ENCODE peak calls at places on chromosomes 12 and 14, in ten cellular contexts. One of them, this sample, is unnamed.

GRCh38 chr12:56634837-56635538 is 4.9 kb upstream of the BAZ2A start:
- DNase-seq in bronchial epithelial cell: peak
- DNase-seq in A549: peak
- DNase-seq in progenitor cell of endocrine pancreas: peak
- DNase-seq in Calu3: peak
- DNase-seq in GM13976: peak
- DNase-seq in neural crest cell: peak
- DNase-seq in D721Med: no peak
- DNase-seq in kidney epithelial cell: no peak
- DNase-seq in left lung: peak
- DNase-seq in this sample: peak

GRCh38 chr12:88272456-88272855 is 130.3 kb downstream of the TMTC3 start:
- DNase-seq in bronchial epithelial cell: no peak
- DNase-seq in A549: no peak
- DNase-seq in progenitor cell of endocrine pancreas: no peak
- DNase-seq in Calu3: no peak
- DNase-seq in GM13976: no peak
- DNase-seq in neural crest cell: no peak
- DNase-seq in D721Med: no peak
- DNase-seq in kidney epithelial cell: no peak
- DNase-seq in left lung: no peak
- DNase-seq in this sample: no peak

GRCh38 chr12:25058619-25059018 is 109.7 kb upstream of the BCAT1 start:
- DNase-seq in bronchial epithelial cell: no peak
- DNase-seq in A549: no peak
- DNase-seq in progenitor cell of endocrine pancreas: no peak
- DNase-seq in Calu3: no peak
- DNase-seq in GM13976: no peak
- DNase-seq in neural crest cell: no peak
- DNase-seq in D721Med: no peak
- DNase-seq in kidney epithelial cell: no peak
- DNase-seq in left lung: no peak
- DNase-seq in this sample: no peak

GRCh38 chr12:27083861-27084271 is 1.5 kb upstream of the C12orf71 start:
- DNase-seq in bronchial epithelial cell: no peak
- DNase-seq in A549: no peak
- DNase-seq in progenitor cell of endocrine pancreas: no peak
- DNase-seq in Calu3: no peak
- DNase-seq in GM13976: no peak
- DNase-seq in neural crest cell: peak
- DNase-seq in D721Med: no peak
- DNase-seq in kidney epithelial cell: peak
- DNase-seq in left lung: no peak
- DNase-seq in this sample: no peak

GRCh38 chr14:90368946-90369721 is 27.7 kb upstream of the CALM1 start:
- DNase-seq in bronchial epithelial cell: peak
- DNase-seq in A549: peak
- DNase-seq in progenitor cell of endocrine pancreas: no peak
- DNase-seq in Calu3: no peak
- DNase-seq in GM13976: no peak
- DNase-seq in neural crest cell: no peak
- DNase-seq in D721Med: no peak
- DNase-seq in kidney epithelial cell: no peak
- DNase-seq in left lung: no peak
- DNase-seq in this sample: no peak

GRCh38 chr14:68977137-68977740 is 1.9 kb downstream of the ACTN1 start:
- DNase-seq in bronchial epithelial cell: no peak
- DNase-seq in A549: no peak
- DNase-seq in progenitor cell of endocrine pancreas: no peak
- DNase-seq in Calu3: no peak
- DNase-seq in GM13976: no peak
- DNase-seq in neural crest cell: no peak
- DNase-seq in D721Med: no peak
- DNase-seq in kidney epithelial cell: no peak
- DNase-seq in left lung: no peak
- DNase-seq in this sample: no peak

GRCh38 chr14:50333010-50333409 is 20.9 kb downstream of the DMAC2L start:
- DNase-seq in bronchial epithelial cell: peak
- DNase-seq in A549: no peak
- DNase-seq in progenitor cell of endocrine pancreas: no peak
- DNase-seq in Calu3: no peak
- DNase-seq in GM13976: no peak
- DNase-seq in neural crest cell: no peak
- DNase-seq in D721Med: no peak
- DNase-seq in kidney epithelial cell: no peak
- DNase-seq in left lung: no peak
- DNase-seq in this sample: no peak

GRCh38 chr12:57401165-57401564 is 29.7 kb downstream of the R3HDM2 start:
- DNase-seq in bronchial epithelial cell: no peak
- DNase-seq in A549: peak
- DNase-seq in progenitor cell of endocrine pancreas: no peak
- DNase-seq in Calu3: no peak
- DNase-seq in GM13976: no peak
- DNase-seq in neural crest cell: no peak
- DNase-seq in D721Med: no peak
- DNase-seq in kidney epithelial cell: no peak
- DNase-seq in left lung: no peak
- DNase-seq in this sample: no peak

DNA sequence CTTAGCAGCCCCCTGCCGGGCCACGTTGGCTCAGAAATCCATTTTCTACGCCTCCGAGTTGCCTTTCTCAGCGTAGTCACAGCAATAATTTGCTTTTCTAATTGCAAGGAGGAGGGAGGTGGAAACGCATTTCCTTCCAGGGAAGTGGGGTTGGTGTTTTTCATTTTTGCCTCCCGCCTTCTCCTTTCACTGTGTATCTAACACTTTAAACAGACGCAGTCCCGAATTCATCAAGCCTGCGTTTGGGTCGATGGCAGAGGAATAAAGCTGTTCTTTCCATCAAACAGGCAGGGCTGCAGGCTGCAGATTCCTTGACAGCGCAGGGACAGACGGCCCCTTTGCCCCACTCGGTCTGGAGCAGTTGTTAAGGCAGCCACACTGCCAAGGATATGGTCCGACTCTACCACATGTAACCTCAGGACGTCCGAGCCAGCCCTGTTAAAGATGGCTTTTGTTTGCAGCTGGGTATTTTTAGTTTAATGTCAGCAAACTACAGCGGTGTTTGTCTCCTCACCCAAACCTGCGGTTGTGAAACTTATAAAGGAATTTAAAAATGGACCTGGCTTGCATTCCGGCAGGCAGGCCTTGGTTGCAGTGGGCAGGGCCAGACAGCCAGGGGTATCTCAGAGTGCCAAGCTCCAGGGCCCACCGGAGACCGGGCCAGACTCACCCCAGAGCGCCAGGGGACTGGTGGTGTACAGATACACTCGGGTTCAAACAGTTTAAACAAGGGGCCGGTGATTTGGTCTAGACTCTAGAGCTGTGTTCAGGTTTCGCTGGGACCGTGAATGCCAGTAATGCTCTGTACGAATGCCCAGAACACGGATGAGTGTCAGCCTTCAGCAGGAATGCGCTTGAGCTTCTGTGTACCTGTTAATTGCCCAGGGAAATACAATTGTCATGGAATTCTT is 2.2 kb downstream of the CHST11 start:
- DNase-seq in bronchial epithelial cell: peak
- DNase-seq in A549: no peak
- DNase-seq in progenitor cell of endocrine pancreas: no peak
- DNase-seq in Calu3: no peak
- DNase-seq in GM13976: peak
- DNase-seq in neural crest cell: no peak
- DNase-seq in D721Med: no peak
- DNase-seq in kidney epithelial cell: no peak
- DNase-seq in left lung: no peak
- DNase-seq in this sample: no peak
- TF ChIP-seq CTCF in bronchial epithelial cell: no peak
- TF ChIP-seq CTCF in A549: no peak
- TF ChIP-seq CTCF in progenitor cell of endocrine pancreas: peak
- TF ChIP-seq CTCF in Calu3: no peak
- TF ChIP-seq CTCF in GM13976: no peak
- TF ChIP-seq CTCF in neural crest cell: no peak
- TF ChIP-seq CTCF in D721Med: no peak
- TF ChIP-seq CTCF in kidney epithelial cell: no peak
- TF ChIP-seq CTCF in left lung: no peak
- TF ChIP-seq CTCF in this sample: no peak

DNA sequence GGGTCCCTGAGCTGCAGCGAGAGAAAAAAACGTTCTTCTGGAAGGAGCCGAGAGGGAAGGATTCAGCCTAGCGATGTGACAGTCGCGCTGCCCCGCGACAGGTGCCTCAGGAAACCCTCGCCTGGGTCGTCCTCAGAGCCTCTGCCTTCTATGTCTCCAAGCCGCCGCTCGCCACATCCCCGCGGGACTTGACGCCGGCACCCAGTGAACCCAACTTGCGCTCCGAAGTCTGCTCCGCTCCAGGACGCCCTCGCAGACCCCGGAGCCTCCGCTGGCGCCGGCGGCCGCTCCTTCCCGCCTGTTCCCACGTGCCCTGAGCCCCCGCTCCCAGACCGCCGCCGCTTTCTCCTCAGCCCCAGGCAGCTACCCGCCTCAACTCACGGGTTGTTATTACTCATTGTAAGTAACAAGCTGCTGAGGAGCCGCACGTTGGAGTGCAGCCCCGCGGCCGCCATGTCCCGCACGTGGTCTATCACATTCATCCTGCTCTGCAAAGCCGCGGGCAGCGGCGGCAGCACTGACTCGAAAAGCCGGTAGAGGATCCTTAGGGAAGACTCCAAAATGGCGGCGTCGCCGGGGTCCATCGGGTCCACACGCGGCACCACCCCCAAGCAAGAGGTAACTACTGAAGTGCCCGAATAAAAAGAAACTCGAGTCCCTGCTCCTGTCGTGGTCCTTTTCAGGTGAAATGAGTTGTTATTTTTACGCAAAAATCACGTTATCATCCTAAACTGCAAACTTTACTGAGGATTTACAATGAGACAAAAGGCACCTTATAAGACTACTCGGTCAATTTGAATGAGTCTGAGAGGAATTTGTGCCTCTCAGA is at the start of gene ANAPC7:
- DNase-seq in bronchial epithelial cell: peak
- DNase-seq in A549: peak
- DNase-seq in progenitor cell of endocrine pancreas: peak
- DNase-seq in Calu3: peak
- DNase-seq in GM13976: peak
- DNase-seq in neural crest cell: peak
- DNase-seq in D721Med: peak
- DNase-seq in kidney epithelial cell: peak
- DNase-seq in left lung: peak
- DNase-seq in this sample: peak
- TF ChIP-seq CTCF in bronchial epithelial cell: peak
- TF ChIP-seq CTCF in A549: no peak
- TF ChIP-seq CTCF in progenitor cell of endocrine pancreas: peak
- TF ChIP-seq CTCF in Calu3: no peak
- TF ChIP-seq CTCF in GM13976: no peak
- TF ChIP-seq CTCF in neural crest cell: no peak
- TF ChIP-seq CTCF in D721Med: no peak
- TF ChIP-seq CTCF in kidney epithelial cell: no peak
- TF ChIP-seq CTCF in left lung: no peak
- TF ChIP-seq CTCF in this sample: no peak

GRCh38 chr12:12088761-12089160 is 18.0 kb downstream of the BCL2L14 start:
- DNase-seq in bronchial epithelial cell: no peak
- DNase-seq in A549: no peak
- DNase-seq in progenitor cell of endocrine pancreas: no peak
- DNase-seq in Calu3: no peak
- DNase-seq in GM13976: no peak
- DNase-seq in neural crest cell: no peak
- DNase-seq in D721Med: no peak
- DNase-seq in kidney epithelial cell: no peak
- DNase-seq in left lung: no peak
- DNase-seq in this sample: no peak

GRCh38 chr12:12088147-12088546 is 17.4 kb downstream of the BCL2L14 start:
- DNase-seq in bronchial epithelial cell: no peak
- DNase-seq in A549: no peak
- DNase-seq in progenitor cell of endocrine pancreas: no peak
- DNase-seq in Calu3: no peak
- DNase-seq in GM13976: no peak
- DNase-seq in neural crest cell: no peak
- DNase-seq in D721Med: no peak
- DNase-seq in kidney epithelial cell: no peak
- DNase-seq in left lung: no peak
- DNase-seq in this sample: no peak

GRCh38 chr12:12094481-12094880 is 23.7 kb downstream of the BCL2L14 start:
- DNase-seq in bronchial epithelial cell: no peak
- DNase-seq in A549: no peak
- DNase-seq in progenitor cell of endocrine pancreas: no peak
- DNase-seq in Calu3: no peak
- DNase-seq in GM13976: no peak
- DNase-seq in neural crest cell: no peak
- DNase-seq in D721Med: no peak
- DNase-seq in kidney epithelial cell: no peak
- DNase-seq in left lung: no peak
- DNase-seq in this sample: no peak

GRCh38 chr12:12095016-12095415 is 24.3 kb downstream of the BCL2L14 start:
- DNase-seq in bronchial epithelial cell: no peak
- DNase-seq in A549: no peak
- DNase-seq in progenitor cell of endocrine pancreas: no peak
- DNase-seq in Calu3: no peak
- DNase-seq in GM13976: no peak
- DNase-seq in neural crest cell: no peak
- DNase-seq in D721Med: no peak
- DNase-seq in kidney epithelial cell: no peak
- DNase-seq in left lung: no peak
- DNase-seq in this sample: no peak

DNA sequence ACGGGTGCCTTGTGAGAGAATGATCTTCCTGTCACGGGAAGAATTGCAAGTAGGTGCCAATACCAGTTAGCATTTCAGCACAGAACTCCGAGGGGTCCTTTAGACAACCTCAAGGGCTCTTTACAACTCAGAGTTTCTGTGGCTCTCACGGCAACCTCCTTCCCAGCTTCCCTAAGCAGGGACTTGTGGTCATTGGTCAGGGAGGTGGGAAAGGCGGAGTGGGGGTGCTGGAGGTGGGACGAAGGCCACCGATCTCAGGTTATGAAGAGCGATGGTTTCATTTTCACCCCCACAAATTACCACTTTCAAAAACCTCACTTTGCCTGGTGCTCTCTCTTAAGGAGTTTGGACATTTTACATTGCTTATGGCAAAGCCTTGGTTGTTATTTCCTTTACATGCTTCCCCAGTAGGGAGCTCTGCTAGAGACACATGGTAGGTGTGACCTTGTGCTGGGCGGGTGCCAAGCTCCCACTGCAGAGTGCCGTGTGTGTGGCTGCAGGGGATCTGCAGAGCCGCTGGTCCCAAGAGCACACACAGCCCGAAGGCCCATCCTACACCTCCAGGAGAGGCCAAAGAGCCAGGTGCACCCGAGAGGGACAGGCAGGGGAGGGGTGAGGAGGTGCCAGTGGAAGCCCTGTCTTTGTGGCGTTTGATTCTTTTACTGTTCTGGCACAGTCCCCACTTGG is 21.4 kb downstream of the BCL2L14 start:
- DNase-seq in bronchial epithelial cell: no peak
- DNase-seq in A549: no peak
- DNase-seq in progenitor cell of endocrine pancreas: no peak
- DNase-seq in Calu3: no peak
- DNase-seq in GM13976: no peak
- DNase-seq in neural crest cell: no peak
- DNase-seq in D721Med: no peak
- DNase-seq in kidney epithelial cell: no peak
- DNase-seq in left lung: no peak
- DNase-seq in this sample: no peak
- TF ChIP-seq CTCF in bronchial epithelial cell: no peak
- TF ChIP-seq CTCF in A549: no peak
- TF ChIP-seq CTCF in progenitor cell of endocrine pancreas: no peak
- TF ChIP-seq CTCF in Calu3: no peak
- TF ChIP-seq CTCF in GM13976: no peak
- TF ChIP-seq CTCF in neural crest cell: no peak
- TF ChIP-seq CTCF in D721Med: no peak
- TF ChIP-seq CTCF in kidney epithelial cell: no peak
- TF ChIP-seq CTCF in left lung: no peak
- TF ChIP-seq CTCF in this sample: no peak

DNA sequence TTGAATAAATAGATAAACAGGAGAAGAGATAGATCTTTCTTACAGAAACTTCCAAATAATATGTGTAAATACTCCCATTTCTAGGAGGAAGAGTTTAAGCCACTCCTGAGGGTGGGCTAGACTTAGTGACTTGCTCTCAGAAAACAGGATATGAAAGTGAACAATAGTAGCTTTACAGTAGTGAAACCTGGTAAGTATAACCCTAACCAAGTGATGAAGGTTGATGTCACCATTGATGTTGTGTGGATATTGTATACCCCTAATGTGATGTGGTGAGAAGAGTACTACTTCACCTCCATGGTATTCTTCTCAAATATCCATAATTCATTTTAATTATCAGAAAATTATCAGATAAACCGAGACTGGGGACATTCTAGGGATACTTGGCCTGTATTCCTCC is 20.9 kb downstream of the AKAP6 start:
- DNase-seq in bronchial epithelial cell: no peak
- DNase-seq in A549: no peak
- DNase-seq in progenitor cell of endocrine pancreas: no peak
- DNase-seq in Calu3: no peak
- DNase-seq in GM13976: peak
- DNase-seq in neural crest cell: no peak
- DNase-seq in D721Med: no peak
- DNase-seq in kidney epithelial cell: no peak
- DNase-seq in left lung: no peak
- DNase-seq in this sample: no peak
- TF ChIP-seq CTCF in bronchial epithelial cell: no peak
- TF ChIP-seq CTCF in A549: no peak
- TF ChIP-seq CTCF in progenitor cell of endocrine pancreas: no peak
- TF ChIP-seq CTCF in Calu3: no peak
- TF ChIP-seq CTCF in GM13976: no peak
- TF ChIP-seq CTCF in neural crest cell: no peak
- TF ChIP-seq CTCF in D721Med: no peak
- TF ChIP-seq CTCF in kidney epithelial cell: no peak
- TF ChIP-seq CTCF in left lung: no peak
- TF ChIP-seq CTCF in this sample: no peak